ENCODE peak calls at places on chromosome 18, in nine cellular contexts. One of them, this sample, is unnamed.

GRCh38 chr18:31720867-31721266 is 36.5 kb upstream of the B4GALT6 start:
- DNase-seq in heart left ventricle: no peak
- DNase-seq in prostate gland: no peak
- DNase-seq in endothelial cell of umbilical vein: no peak
- DNase-seq in Panc1: no peak
- DNase-seq in cardiac fibroblast: peak
- DNase-seq in fibroblast of mammary gland: peak
- DNase-seq in CD8-positive, alpha-beta memory T cell: no peak
- DNase-seq in lower leg skin: no peak
- DNase-seq in this sample: no peak

GRCh38 chr18:32213693-32214092 is 23.9 kb downstream of the MEP1B start:
- DNase-seq in lower leg skin: no peak
- DNase-seq in fibroblast of mammary gland: no peak
- DNase-seq in cardiac fibroblast: no peak
- DNase-seq in heart left ventricle: no peak
- DNase-seq in CD8-positive, alpha-beta memory T cell: no peak
- DNase-seq in endothelial cell of umbilical vein: no peak
- DNase-seq in prostate gland: no peak
- DNase-seq in Panc1: no peak
- DNase-seq in this sample: no peak

GRCh38 chr18:22558945-22559385 is 141.2 kb upstream of the CTAGE1 start:
- DNase-seq in heart left ventricle: peak
- DNase-seq in cardiac fibroblast: peak
- DNase-seq in Panc1: no peak
- DNase-seq in lower leg skin: no peak
- DNase-seq in CD8-positive, alpha-beta memory T cell: no peak
- DNase-seq in endothelial cell of umbilical vein: peak
- DNase-seq in prostate gland: peak
- DNase-seq in fibroblast of mammary gland: peak
- DNase-seq in this sample: no peak

GRCh38 chr18:12744103-12744502 is 41.3 kb downstream of the PSMG2 start:
- DNase-seq in lower leg skin: no peak
- DNase-seq in prostate gland: no peak
- DNase-seq in endothelial cell of umbilical vein: peak
- DNase-seq in Panc1: peak
- DNase-seq in fibroblast of mammary gland: peak
- DNase-seq in cardiac fibroblast: peak
- DNase-seq in CD8-positive, alpha-beta memory T cell: peak
- DNase-seq in heart left ventricle: no peak
- DNase-seq in this sample: no peak

GRCh38 chr18:50051288-50051687 is 143.7 kb downstream of the MYO5B start:
- DNase-seq in CD8-positive, alpha-beta memory T cell: no peak
- DNase-seq in endothelial cell of umbilical vein: no peak
- DNase-seq in fibroblast of mammary gland: peak
- DNase-seq in prostate gland: no peak
- DNase-seq in cardiac fibroblast: peak
- DNase-seq in lower leg skin: no peak
- DNase-seq in Panc1: no peak
- DNase-seq in heart left ventricle: no peak
- DNase-seq in this sample: no peak

GRCh38 chr18:34222396-34223163 is 2.1 kb downstream of the NOL4 start:
- DNase-seq in lower leg skin: no peak
- DNase-seq in cardiac fibroblast: peak
- DNase-seq in heart left ventricle: peak
- DNase-seq in endothelial cell of umbilical vein: peak
- DNase-seq in Panc1: no peak
- DNase-seq in prostate gland: no peak
- DNase-seq in fibroblast of mammary gland: peak
- DNase-seq in CD8-positive, alpha-beta memory T cell: no peak
- DNase-seq in this sample: peak

GRCh38 chr18:44914028-44914427 is 233.3 kb downstream of the SETBP1 start:
- DNase-seq in fibroblast of mammary gland: no peak
- DNase-seq in CD8-positive, alpha-beta memory T cell: no peak
- DNase-seq in prostate gland: no peak
- DNase-seq in cardiac fibroblast: no peak
- DNase-seq in Panc1: no peak
- DNase-seq in endothelial cell of umbilical vein: no peak
- DNase-seq in heart left ventricle: no peak
- DNase-seq in lower leg skin: no peak
- DNase-seq in this sample: no peak

GRCh38 chr18:78610646-78611045 is 369.0 kb upstream of the SALL3 start:
- DNase-seq in Panc1: no peak
- DNase-seq in endothelial cell of umbilical vein: no peak
- DNase-seq in fibroblast of mammary gland: no peak
- DNase-seq in lower leg skin: no peak
- DNase-seq in CD8-positive, alpha-beta memory T cell: no peak
- DNase-seq in prostate gland: no peak
- DNase-seq in heart left ventricle: no peak
- DNase-seq in cardiac fibroblast: no peak
- DNase-seq in this sample: no peak

GRCh38 chr18:35635171-35635570 is 53.6 kb downstream of the GALNT1 start:
- DNase-seq in cardiac fibroblast: no peak
- DNase-seq in lower leg skin: no peak
- DNase-seq in heart left ventricle: no peak
- DNase-seq in endothelial cell of umbilical vein: peak
- DNase-seq in Panc1: no peak
- DNase-seq in fibroblast of mammary gland: peak
- DNase-seq in prostate gland: no peak
- DNase-seq in CD8-positive, alpha-beta memory T cell: no peak
- DNase-seq in this sample: no peak

GRCh38 chr18:1412660-1413659 is 508.3 kb downstream of the ADCYAP1 start:
- DNase-seq in cardiac fibroblast: no peak
- DNase-seq in CD8-positive, alpha-beta memory T cell: no peak
- DNase-seq in lower leg skin: no peak
- DNase-seq in heart left ventricle: no peak
- DNase-seq in endothelial cell of umbilical vein: no peak
- DNase-seq in fibroblast of mammary gland: no peak
- DNase-seq in Panc1: no peak
- DNase-seq in prostate gland: no peak
- DNase-seq in this sample: no peak

GRCh38 chr18:22293417-22293816 is 124.0 kb downstream of the GATA6 start:
- DNase-seq in Panc1: no peak
- DNase-seq in endothelial cell of umbilical vein: no peak
- DNase-seq in fibroblast of mammary gland: peak
- DNase-seq in prostate gland: no peak
- DNase-seq in heart left ventricle: no peak
- DNase-seq in CD8-positive, alpha-beta memory T cell: no peak
- DNase-seq in cardiac fibroblast: peak
- DNase-seq in lower leg skin: no peak
- DNase-seq in this sample: no peak

GRCh38 chr18:63553117-63553516 is 10.9 kb downstream of the SERPINB12 start:
- DNase-seq in fibroblast of mammary gland: peak
- DNase-seq in CD8-positive, alpha-beta memory T cell: no peak
- DNase-seq in cardiac fibroblast: peak
- DNase-seq in endothelial cell of umbilical vein: no peak
- DNase-seq in Panc1: no peak
- DNase-seq in prostate gland: peak
- DNase-seq in heart left ventricle: no peak
- DNase-seq in lower leg skin: peak
- DNase-seq in this sample: no peak

GRCh38 chr18:77067315-77068061 is 65.1 kb downstream of the MBP start:
- DNase-seq in fibroblast of mammary gland: peak
- DNase-seq in lower leg skin: peak
- DNase-seq in endothelial cell of umbilical vein: peak
- DNase-seq in cardiac fibroblast: peak
- DNase-seq in CD8-positive, alpha-beta memory T cell: peak
- DNase-seq in Panc1: peak
- DNase-seq in prostate gland: no peak
- DNase-seq in heart left ventricle: peak
- DNase-seq in this sample: no peak

GRCh38 chr18:45749918-45750689 is 26.1 kb downstream of the SLC14A1 start:
- DNase-seq in lower leg skin: no peak
- DNase-seq in fibroblast of mammary gland: no peak
- DNase-seq in CD8-positive, alpha-beta memory T cell: no peak
- DNase-seq in prostate gland: no peak
- DNase-seq in heart left ventricle: no peak
- DNase-seq in cardiac fibroblast: no peak
- DNase-seq in Panc1: no peak
- DNase-seq in endothelial cell of umbilical vein: no peak
- DNase-seq in this sample: no peak

GRCh38 chr18:21831413-21831831 is 90.8 kb downstream of the MIB1 start:
- DNase-seq in fibroblast of mammary gland: no peak
- DNase-seq in endothelial cell of umbilical vein: no peak
- DNase-seq in heart left ventricle: peak
- DNase-seq in Panc1: no peak
- DNase-seq in cardiac fibroblast: peak
- DNase-seq in prostate gland: no peak
- DNase-seq in lower leg skin: no peak
- DNase-seq in CD8-positive, alpha-beta memory T cell: no peak
- DNase-seq in this sample: no peak

GRCh38 chr18:5237083-5237722 is 40.1 kb upstream of the AKAIN1 start:
- DNase-seq in lower leg skin: no peak
- DNase-seq in heart left ventricle: peak
- DNase-seq in prostate gland: no peak
- DNase-seq in endothelial cell of umbilical vein: no peak
- DNase-seq in fibroblast of mammary gland: peak
- DNase-seq in CD8-positive, alpha-beta memory T cell: no peak
- DNase-seq in cardiac fibroblast: peak
- DNase-seq in Panc1: peak
- DNase-seq in this sample: peak

GRCh38 chr18:79616651-79617518 is 62.7 kb upstream of the CTDP1 start:
- DNase-seq in heart left ventricle: peak
- DNase-seq in prostate gland: no peak
- DNase-seq in Panc1: no peak
- DNase-seq in endothelial cell of umbilical vein: no peak
- DNase-seq in lower leg skin: no peak
- DNase-seq in fibroblast of mammary gland: peak
- DNase-seq in cardiac fibroblast: peak
- DNase-seq in CD8-positive, alpha-beta memory T cell: no peak
- DNase-seq in this sample: no peak
- H3K4me3 ChIP-seq in heart left ventricle: peak
- H3K4me3 ChIP-seq in prostate gland: peak
- H3K4me3 ChIP-seq in Panc1: no peak
- H3K4me3 ChIP-seq in endothelial cell of umbilical vein: peak
- H3K4me3 ChIP-seq in lower leg skin: no peak
- H3K4me3 ChIP-seq in fibroblast of mammary gland: no peak
- H3K4me3 ChIP-seq in cardiac fibroblast: peak
- H3K4me3 ChIP-seq in CD8-positive, alpha-beta memory T cell: no peak
- H3K4me3 ChIP-seq in this sample: peak

GRCh38 chr18:56639094-56639361 is 636 bp upstream of the TXNL1 start:
- DNase-seq in lower leg skin: no peak
- DNase-seq in endothelial cell of umbilical vein: no peak
- DNase-seq in prostate gland: no peak
- DNase-seq in Panc1: no peak
- DNase-seq in CD8-positive, alpha-beta memory T cell: no peak
- DNase-seq in heart left ventricle: no peak
- DNase-seq in cardiac fibroblast: no peak
- DNase-seq in fibroblast of mammary gland: no peak
- DNase-seq in this sample: no peak
- H3K4me3 ChIP-seq in lower leg skin: no peak
- H3K4me3 ChIP-seq in endothelial cell of umbilical vein: peak
- H3K4me3 ChIP-seq in prostate gland: peak
- H3K4me3 ChIP-seq in Panc1: peak
- H3K4me3 ChIP-seq in CD8-positive, alpha-beta memory T cell: peak
- H3K4me3 ChIP-seq in heart left ventricle: peak
- H3K4me3 ChIP-seq in cardiac fibroblast: peak
- H3K4me3 ChIP-seq in fibroblast of mammary gland: peak
- H3K4me3 ChIP-seq in this sample: peak

DNA sequence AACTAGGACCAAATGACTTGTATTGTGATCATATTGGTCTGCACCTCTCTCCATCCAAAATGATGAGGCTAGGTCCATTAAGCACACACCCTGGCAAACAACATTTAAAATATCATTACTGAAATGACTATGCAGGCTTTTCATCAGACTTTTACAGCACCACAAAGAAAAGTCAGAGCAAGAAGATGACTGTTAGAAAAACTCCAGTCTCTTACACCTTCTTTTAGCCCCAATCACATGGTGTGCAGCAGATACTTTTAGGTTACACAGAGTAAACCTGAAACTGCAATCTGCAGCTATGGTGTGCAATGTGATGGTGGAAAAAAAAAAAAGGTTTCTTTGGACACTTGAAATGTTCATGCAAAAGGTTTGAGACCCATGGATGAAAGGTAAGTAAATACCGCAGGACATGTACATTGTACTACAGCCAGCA is 5.4 kb upstream of the POLI start:
- DNase-seq in CD8-positive, alpha-beta memory T cell: no peak
- DNase-seq in Panc1: no peak
- DNase-seq in fibroblast of mammary gland: no peak
- DNase-seq in heart left ventricle: no peak
- DNase-seq in prostate gland: no peak
- DNase-seq in cardiac fibroblast: no peak
- DNase-seq in lower leg skin: no peak
- DNase-seq in endothelial cell of umbilical vein: no peak
- DNase-seq in this sample: no peak
- H3K4me3 ChIP-seq in CD8-positive, alpha-beta memory T cell: no peak
- H3K4me3 ChIP-seq in Panc1: no peak
- H3K4me3 ChIP-seq in fibroblast of mammary gland: no peak
- H3K4me3 ChIP-seq in heart left ventricle: no peak
- H3K4me3 ChIP-seq in prostate gland: no peak
- H3K4me3 ChIP-seq in cardiac fibroblast: no peak
- H3K4me3 ChIP-seq in lower leg skin: no peak
- H3K4me3 ChIP-seq in endothelial cell of umbilical vein: no peak
- H3K4me3 ChIP-seq in this sample: no peak

DNA sequence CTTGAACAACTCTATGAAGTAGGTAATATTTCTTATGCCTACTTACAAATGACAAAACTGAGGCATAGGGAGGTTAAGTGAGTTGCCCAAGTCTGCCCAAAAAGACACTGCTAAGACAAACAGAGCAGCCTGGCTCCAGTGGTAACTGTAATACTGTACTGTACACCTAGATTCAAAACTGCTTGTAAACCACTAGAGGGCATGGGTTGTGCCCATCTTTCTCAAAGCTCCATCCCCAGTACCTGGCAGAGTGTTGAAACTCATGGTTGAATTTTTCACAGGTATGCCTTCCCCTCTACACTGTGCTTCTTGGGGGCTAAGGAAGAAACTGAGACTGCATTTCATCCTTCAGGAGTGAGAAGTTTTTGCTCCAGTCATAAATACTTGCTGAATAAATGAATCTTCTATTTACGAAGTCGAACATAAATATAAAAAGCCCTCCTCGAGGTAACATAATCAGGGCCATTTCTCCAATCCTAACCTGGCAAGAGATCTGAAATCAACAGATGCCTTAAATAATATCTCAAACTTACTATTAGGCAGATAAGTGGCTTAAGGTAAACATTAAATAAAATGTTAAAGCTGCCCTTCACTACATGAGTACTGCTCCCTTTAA is 2.0 kb downstream of the PPP4R1 start:
- DNase-seq in Panc1: no peak
- DNase-seq in cardiac fibroblast: peak
- DNase-seq in endothelial cell of umbilical vein: peak
- DNase-seq in heart left ventricle: no peak
- DNase-seq in CD8-positive, alpha-beta memory T cell: peak
- DNase-seq in lower leg skin: no peak
- DNase-seq in prostate gland: peak
- DNase-seq in fibroblast of mammary gland: peak
- DNase-seq in this sample: peak
- H3K4me3 ChIP-seq in Panc1: peak
- H3K4me3 ChIP-seq in cardiac fibroblast: peak
- H3K4me3 ChIP-seq in endothelial cell of umbilical vein: no peak
- H3K4me3 ChIP-seq in heart left ventricle: peak
- H3K4me3 ChIP-seq in CD8-positive, alpha-beta memory T cell: no peak
- H3K4me3 ChIP-seq in lower leg skin: no peak
- H3K4me3 ChIP-seq in prostate gland: no peak
- H3K4me3 ChIP-seq in fibroblast of mammary gland: peak
- H3K4me3 ChIP-seq in this sample: peak